ENCODE peak calls at places on chromosomes 11 and 22, in five cellular contexts. X, Q, R, G and L are unnamed samples.

GRCh38 chr11:86608251-86608799 is 64.1 kb downstream of the ME3 start:
- DNase-seq in G (peak), Q (peak), X (peak), R (peak), L (no peak)

GRCh38 chr11:19672591-19673206 is 39.9 kb upstream of the NAV2 start:
- DNase-seq in G (no peak), R (no peak), X (no peak), Q (no peak), L (no peak)

GRCh38 chr22:38402204-38402603 is 52.8 kb downstream of the KCNJ4 start:
- DNase-seq in X (no peak), G (peak), R (no peak), Q (no peak), L (no peak)

GRCh38 chr11:27699926-27700350 is 317 bp downstream of the BDNF start:
- DNase-seq in G (no peak), Q (no peak), X (no peak), R (peak), L (no peak)

GRCh38 chr11:23976776-23977380 is 520.0 kb upstream of the LUZP2 start:
- DNase-seq in G (no peak), X (no peak), Q (peak), R (no peak), L (no peak)

GRCh38 chr22:36086170-36086490 is 57.5 kb upstream of the RBFOX2 start:
- DNase-seq in X (peak), Q (no peak), R (peak), G (peak), L (no peak)

GRCh38 chr11:86904001-86904400 is 51.2 kb downstream of the FZD4 start:
- DNase-seq in R (no peak), G (no peak), Q (no peak), X (peak), L (no peak)

GRCh38 chr11:107570015-107570414 is 4.5 kb upstream of the ALKBH8 start:
- DNase-seq in Q (no peak), R (no peak), G (no peak), X (no peak), L (no peak)

DNA sequence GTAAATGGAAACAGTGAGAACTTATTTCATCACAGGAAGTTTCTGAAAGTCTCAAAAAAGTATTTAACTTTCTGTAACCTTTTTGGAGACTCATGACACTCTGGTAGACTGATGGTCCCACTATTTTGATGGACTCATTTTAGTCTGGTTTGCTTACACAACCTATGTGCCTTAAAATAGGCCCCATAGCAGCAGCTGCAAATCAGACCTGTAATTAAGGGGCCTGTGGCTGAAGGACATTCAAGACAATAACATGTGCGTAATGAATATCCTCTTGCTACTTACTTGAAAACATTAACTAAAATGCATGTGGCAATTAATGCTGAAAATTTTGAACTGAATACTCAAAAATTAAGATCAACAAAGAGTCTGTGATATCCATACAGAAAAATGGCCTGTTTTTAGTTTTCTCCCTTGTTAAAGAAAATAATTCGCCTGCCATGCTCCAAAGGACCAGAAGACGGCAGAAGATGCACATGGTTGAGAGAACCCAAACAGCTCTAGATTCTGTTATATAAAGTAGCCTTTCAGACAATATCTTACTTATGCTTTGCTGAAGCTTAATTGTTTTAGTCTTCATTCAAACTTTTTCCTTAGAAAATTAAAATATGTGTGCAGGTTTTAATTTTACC is 568.5 kb downstream of the KCNA4 start:
- DNase-seq in Q (peak), G (no peak), R (no peak), X (peak), L (peak)
- H2BK12ac ChIP-seq in Q (no peak), G (no peak), R (no peak), X (no peak), L (no peak)

DNA sequence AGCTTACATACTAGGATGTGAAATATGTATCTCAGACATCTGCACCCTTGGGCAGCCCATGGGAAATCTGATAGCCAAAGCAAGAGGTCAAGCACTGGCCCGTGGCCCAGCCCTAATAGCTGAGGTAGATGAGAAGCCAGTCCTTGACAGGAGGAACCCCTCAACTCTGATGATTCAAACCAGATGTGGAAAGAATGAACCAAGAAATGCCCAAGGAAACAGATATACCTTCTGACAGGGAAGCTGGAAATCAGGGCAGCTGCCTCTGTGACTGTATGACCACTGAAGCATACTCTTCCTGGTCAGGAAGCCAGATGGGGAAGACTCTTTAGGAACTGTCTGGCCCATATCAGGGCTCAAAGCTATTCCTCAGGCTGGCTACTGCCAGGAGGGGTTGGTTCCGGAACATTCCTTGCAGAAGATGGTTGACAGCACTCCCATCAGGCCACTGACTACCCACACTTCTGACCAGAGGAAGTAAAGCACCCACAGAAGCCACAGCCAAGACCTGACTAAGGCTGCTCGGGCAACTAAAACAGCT is 124.2 kb downstream of the SWAP70 start:
- DNase-seq in R (no peak), G (no peak), Q (peak), X (no peak), L (no peak)
- H3K4me2 ChIP-seq in R (no peak), G (no peak), Q (no peak), X (no peak), L (no peak)

DNA sequence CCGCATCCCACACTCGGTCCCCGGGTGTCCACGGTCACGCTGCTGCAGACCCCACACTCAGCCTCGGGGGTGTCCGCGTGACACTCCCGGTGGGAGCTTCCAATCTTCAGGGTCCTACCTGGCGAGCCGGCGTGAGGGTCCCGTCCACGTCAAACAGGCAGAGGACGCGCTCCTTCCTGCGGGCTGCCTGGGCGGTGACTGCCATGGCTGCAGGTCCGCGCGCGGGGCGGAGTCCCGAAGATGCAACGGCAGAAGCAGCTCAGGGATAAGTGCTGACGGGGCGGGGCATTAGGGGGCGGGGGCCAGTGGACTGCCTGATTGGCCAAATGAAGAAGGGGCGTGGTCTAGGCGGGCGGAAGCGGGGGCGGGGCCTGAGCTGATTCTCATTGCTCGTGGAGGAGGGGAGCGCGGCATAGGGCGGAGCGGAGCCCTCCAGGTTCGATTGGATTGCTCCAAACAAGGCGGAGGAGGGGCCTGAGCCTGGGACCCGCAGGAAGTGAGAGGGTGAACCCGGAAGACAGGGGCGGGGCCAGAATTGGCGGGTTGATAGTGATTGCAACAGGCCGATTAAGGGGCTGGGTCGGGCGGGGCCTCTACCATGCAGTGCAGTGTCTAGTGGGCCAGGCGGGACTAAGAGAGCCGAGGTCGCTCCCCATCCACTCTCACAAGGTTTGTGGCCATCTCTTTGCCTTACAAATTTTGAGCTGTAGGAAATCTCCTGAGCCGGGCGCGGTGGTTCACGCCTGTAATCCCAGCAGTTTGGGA is at the start of gene PMM1:
- DNase-seq in X (peak), Q (peak), R (peak), G (peak), L (peak)
- H3K23ac ChIP-seq in X (no peak), Q (peak), R (no peak), G (no peak), L (peak)

DNA sequence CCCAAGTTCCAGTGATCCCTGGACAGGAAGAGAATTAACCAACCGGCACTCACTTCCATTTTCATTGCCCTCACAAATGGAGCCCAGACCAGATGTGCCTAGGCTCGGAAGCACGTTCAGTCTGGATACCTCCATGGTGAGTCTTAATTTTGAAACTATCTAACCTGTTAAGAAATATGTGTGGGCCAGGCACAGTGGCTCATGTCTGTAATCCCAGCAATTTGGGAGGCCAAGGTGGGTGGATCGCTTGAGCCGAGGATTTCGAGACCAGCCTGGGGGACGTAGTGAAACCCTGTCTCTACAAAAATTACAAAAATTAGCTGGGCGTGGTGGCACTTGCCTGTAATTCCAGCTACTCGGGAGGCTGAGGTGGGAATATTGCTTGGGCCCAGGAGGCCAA is 31.5 kb downstream of the MCAM start:
- DNase-seq in X (peak), R (no peak), G (no peak), Q (no peak), L (no peak)
- H2BK12ac ChIP-seq in X (no peak), R (no peak), G (no peak), Q (no peak), L (no peak)

GRCh38 chr11:41118521-41118920 is 340.9 kb downstream of the LRRC4C start:
- DNase-seq in X (no peak), R (no peak), Q (no peak), G (no peak), L (no peak)

GRCh38 chr11:41119484-41119883 is 340.0 kb downstream of the LRRC4C start:
- DNase-seq in Q (no peak), R (no peak), X (no peak), G (no peak), L (no peak)

GRCh38 chr11:41116970-41117369 is 342.5 kb downstream of the LRRC4C start:
- DNase-seq in Q (no peak), G (peak), X (no peak), R (peak), L (no peak)

GRCh38 chr11:41121600-41121999 is 337.9 kb downstream of the LRRC4C start:
- DNase-seq in R (no peak), Q (no peak), X (no peak), G (no peak), L (no peak)
- H3K4me2 ChIP-seq in R (no peak), Q (no peak), X (no peak), G (no peak), L (no peak)